ENCODE peak calls at places on chromosomes 6 and 20, in nine cellular contexts. H is astrocyte of the spinal cord, Q is choroid plexus epithelial cell, M is left ventricle myocardium inferior, R is left lung, S is IMR-90, F is BE2C, Z is astrocyte of the cerebellum, V is cardiac fibroblast. A is an unnamed sample.

GRCh38 chr20:644692-645317 is 8.2 kb downstream of the SRXN1 start:
- DNase-seq in H (no peak), Z (no peak), Q (no peak), F (no peak), S (no peak), R (no peak), V (no peak), M (no peak), A (no peak)

GRCh38 chr6:2492686-2493523 is 247.5 kb upstream of the GMDS start:
- DNase-seq in Z (no peak), Q (no peak), R (no peak), H (no peak), S (no peak), M (no peak), V (no peak), F (no peak), A (no peak)

GRCh38 chr20:25864326-25864970 is 167.8 kb upstream of the ZNF337 start:
- DNase-seq in Z (no peak), V (no peak), R (no peak), H (no peak), M (no peak), Q (no peak), F (no peak), S (no peak), A (no peak)

GRCh38 chr20:35274172-35275092 is 3.5 kb downstream of the MMP24OS start:
- DNase-seq in Z (no peak), F (no peak), V (no peak), Q (no peak), H (no peak), S (no peak), M (no peak), R (peak), A (no peak)

GRCh38 chr20:4898282-4898681 is 103.0 kb downstream of the SLC23A2 start:
- DNase-seq in Q (peak), H (peak), V (peak), M (peak), F (peak), S (peak), Z (no peak), R (no peak), A (peak)

GRCh38 chr6:160312900-160313299 is 35.3 kb upstream of the SLC22A3 start:
- DNase-seq in M (no peak), V (no peak), R (no peak), F (no peak), Z (no peak), Q (no peak), S (no peak), H (no peak), A (no peak)

GRCh38 chr20:17059465-17059864 is 167.4 kb upstream of the PCSK2 start:
- DNase-seq in V (no peak), F (peak), Q (peak), H (peak), Z (peak), S (peak), M (no peak), R (no peak), A (peak)

GRCh38 chr20:3238616-3239025 is 369 bp downstream of the SLC4A11 start:
- DNase-seq in V (peak), M (no peak), R (peak), F (no peak), S (no peak), Z (no peak), Q (peak), H (no peak), A (no peak)

GRCh38 chr6:111692327-111693164 is 86.9 kb upstream of the TRAF3IP2 start:
- DNase-seq in Q (no peak), H (no peak), F (peak), Z (no peak), V (peak), M (no peak), S (no peak), R (peak), A (peak)

GRCh38 chr6:130467146-130467545 is 101.3 kb downstream of the TMEM200A start:
- DNase-seq in H (no peak), Z (no peak), R (no peak), M (no peak), Q (no peak), F (no peak), V (no peak), S (no peak), A (no peak)

GRCh38 chr6:112362827-112363565 is 15.9 kb downstream of the RFPL4B start:
- DNase-seq in S (peak), R (no peak), V (no peak), Q (peak), Z (no peak), M (no peak), F (no peak), H (no peak), A (no peak)

GRCh38 chr6:19824058-19824807 is 12.9 kb upstream of the ID4 start:
- DNase-seq in H (no peak), F (no peak), M (no peak), V (no peak), Z (no peak), R (no peak), Q (no peak), S (no peak), A (no peak)

GRCh38 chr6:116949964-116950363 is 72.9 kb downstream of the RFX6 start:
- DNase-seq in M (no peak), H (no peak), R (no peak), S (no peak), V (no peak), Q (no peak), Z (no peak), F (no peak), A (no peak)

DNA sequence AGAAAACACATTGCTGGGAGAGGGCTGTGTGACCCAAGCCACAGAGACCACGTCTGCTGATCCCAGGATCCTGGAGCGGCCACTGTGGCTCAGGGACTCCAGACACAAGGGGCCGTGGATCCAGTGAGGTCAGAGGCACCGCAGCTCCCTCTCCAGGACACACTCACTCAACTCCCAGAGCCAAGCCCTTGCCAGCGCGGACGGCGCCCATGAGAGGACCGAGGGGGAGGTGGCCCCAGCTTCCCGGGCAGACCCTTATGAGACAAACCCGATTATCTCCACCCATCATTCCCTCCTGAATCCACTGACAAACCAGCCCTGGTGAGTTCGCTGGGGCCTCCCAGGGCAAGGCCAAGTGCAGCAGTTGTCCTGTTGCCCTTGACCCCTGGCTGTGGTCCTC is 201.2 kb downstream of the TAF4 start:
- DNase-seq in H (no peak), F (no peak), S (no peak), V (no peak), M (no peak), Z (no peak), R (peak), Q (no peak), A (no peak)
- H3K4me3 ChIP-seq in H (no peak), F (no peak), S (no peak), V (no peak), M (no peak), Z (no peak), R (no peak), Q (no peak), A (no peak)

DNA sequence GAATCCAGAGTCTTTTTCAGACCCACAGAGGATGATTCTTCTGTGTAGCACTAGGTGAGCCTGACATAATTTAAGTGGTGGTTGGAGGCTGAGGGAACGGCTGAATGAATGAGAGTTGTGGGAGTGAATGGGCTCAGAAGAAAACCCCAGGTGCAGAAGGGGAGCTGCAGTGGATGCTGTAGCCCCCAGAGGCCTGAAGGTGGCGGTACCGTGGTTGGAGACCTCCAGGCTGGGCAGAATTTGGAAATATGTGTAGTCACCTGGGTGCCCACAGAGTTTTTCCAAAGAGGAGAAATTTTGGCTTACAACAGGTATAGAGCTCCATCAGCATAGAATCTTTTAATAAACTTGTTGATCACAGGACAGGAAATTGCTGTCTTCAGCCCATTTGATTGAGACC is 6.5 kb upstream of the RAET1G start:
- DNase-seq in H (no peak), F (no peak), R (no peak), Z (no peak), S (no peak), M (no peak), Q (no peak), V (no peak), A (no peak)
- TF ChIP-seq CTCF in H (peak), F (peak), R (no peak), Z (peak), S (peak), M (peak), Q (peak), V (peak), A (peak)

GRCh38 chr6:42165016-42165415 is 8.1 kb upstream of the GUCA1A start:
- DNase-seq in M (no peak), V (peak), Q (no peak), S (peak), Z (peak), H (no peak), R (no peak), F (no peak), A (no peak)

GRCh38 chr6:42171813-42172595 is 1.2 kb upstream of the GUCA1A start:
- DNase-seq in Q (no peak), M (no peak), V (no peak), H (no peak), S (no peak), R (no peak), F (no peak), Z (no peak), A (no peak)

GRCh38 chr6:42166444-42167141 is 6.6 kb upstream of the GUCA1A start:
- DNase-seq in S (peak), V (peak), Q (peak), H (peak), F (peak), Z (peak), R (no peak), M (peak), A (no peak)

GRCh38 chr6:42173101-42173500 is at the start of gene GUCA1A:
- DNase-seq in Z (no peak), F (no peak), Q (no peak), M (no peak), H (no peak), S (no peak), V (no peak), R (no peak), A (no peak)

DNA sequence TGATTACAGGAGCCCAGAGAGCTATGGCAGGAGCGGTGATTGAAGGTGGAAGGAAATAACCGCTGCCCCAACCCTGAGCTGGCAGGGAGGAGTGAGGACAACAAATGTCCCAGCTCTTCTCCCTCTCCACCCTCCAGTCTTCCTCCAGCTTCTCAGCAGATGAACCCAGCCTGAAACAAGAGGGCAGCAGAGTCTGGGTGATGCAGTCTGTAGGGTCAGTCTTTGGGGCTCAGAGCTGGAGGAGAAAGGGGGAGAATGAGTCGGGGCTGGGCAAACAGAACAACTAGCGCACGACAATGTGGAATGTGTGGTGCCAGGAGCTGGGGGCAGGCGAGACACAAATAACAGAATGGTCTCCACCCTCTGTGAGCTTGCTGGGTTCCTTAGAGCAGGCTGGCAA is 4.5 kb upstream of the GUCA1A start:
- DNase-seq in V (no peak), Z (no peak), Q (no peak), F (no peak), S (no peak), H (no peak), M (no peak), R (no peak), A (no peak)
- H3K4me3 ChIP-seq in V (no peak), Z (no peak), Q (no peak), F (no peak), S (no peak), H (no peak), M (no peak), R (no peak), A (no peak)

DNA sequence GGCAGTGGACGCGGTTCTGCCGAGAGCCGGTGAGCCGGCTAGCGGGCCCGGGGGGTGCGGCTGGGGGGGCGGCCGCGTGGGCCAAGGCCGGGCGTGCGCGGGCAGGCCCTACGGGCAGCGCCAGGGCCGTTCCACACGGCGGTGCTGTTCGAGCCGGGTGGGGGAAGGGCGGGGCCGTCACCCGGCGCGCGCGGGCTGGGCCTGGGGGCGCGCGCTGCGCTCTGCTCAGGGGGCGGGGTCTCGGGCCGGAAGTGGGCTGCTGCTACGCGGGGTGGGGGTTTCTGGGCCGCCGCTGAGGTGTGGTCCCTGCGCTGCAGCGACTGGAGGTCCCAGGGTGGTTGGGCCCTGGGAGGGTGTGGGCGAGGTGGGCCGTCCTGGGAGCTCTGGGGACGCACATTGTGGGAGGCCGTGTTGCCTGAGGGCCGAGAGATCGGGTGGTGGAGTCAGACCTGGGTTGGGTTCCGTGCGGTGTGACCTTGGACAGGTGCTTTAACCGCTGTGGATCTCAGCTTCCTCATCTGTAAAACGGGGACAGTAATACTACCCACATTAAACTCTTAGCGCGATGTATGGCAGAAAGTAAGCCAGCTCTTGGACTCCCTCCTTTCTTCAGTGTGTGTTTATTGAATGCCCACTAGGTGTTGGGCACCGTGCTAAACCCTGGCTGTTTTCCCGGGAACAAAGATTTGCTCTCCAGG is 395 bp downstream of the MAPRE1 start:
- DNase-seq in Z (no peak), R (no peak), M (peak), Q (peak), V (no peak), S (peak), F (peak), H (peak), A (no peak)
- TF ChIP-seq CTCF in Z (no peak), R (no peak), M (no peak), Q (peak), V (no peak), S (no peak), F (no peak), H (no peak), A (peak)

DNA sequence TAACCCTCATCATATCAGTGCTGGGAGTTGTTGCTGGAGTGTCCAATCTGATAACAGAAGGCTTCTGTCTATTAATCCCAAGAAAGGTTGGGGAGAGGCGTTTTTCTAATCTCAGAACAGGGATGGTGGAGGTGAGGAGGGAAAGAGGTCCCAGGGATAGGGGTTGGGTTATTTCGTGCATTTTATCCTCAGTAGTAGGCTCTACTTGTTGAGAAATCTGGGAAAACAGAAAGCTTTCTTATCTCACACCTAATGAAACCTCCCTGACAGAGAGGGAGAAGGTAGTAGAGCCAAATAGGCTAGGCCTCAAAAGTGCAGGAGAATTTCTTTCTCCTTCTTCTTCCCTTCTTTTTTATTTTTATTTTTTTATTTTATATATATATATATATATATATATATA is 281.8 kb upstream of the MAP3K7 start:
- DNase-seq in Q (no peak), F (no peak), S (no peak), Z (no peak), V (no peak), M (no peak), R (no peak), H (no peak), A (no peak)
- H3K4me3 ChIP-seq in Q (no peak), F (no peak), S (no peak), Z (no peak), V (no peak), M (no peak), R (no peak), H (no peak), A (no peak)

DNA sequence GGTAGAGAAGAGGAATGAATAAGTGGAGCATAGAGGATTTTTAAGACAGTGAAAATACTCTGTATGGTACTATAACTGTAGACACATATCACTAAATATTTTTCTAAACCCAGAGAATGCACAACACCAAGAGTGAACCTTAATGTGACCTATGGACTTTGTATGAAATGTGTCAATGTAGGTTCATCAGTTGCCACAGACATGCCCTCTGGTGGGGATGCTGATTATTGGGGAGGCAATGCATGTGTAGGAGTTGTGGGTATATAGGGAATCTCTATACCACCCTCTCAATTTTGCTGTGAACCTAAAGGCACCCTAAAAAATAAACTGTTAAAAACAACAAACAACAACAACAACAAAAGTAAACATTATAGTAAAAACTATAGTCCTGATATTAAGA is 293.7 kb downstream of the RNF144B start:
- DNase-seq in R (no peak), S (no peak), M (no peak), V (no peak), H (no peak), Z (no peak), F (no peak), Q (no peak), A (no peak)
- TF ChIP-seq CTCF in R (no peak), S (no peak), M (no peak), V (no peak), H (peak), Z (no peak), F (no peak), Q (peak), A (peak)

DNA sequence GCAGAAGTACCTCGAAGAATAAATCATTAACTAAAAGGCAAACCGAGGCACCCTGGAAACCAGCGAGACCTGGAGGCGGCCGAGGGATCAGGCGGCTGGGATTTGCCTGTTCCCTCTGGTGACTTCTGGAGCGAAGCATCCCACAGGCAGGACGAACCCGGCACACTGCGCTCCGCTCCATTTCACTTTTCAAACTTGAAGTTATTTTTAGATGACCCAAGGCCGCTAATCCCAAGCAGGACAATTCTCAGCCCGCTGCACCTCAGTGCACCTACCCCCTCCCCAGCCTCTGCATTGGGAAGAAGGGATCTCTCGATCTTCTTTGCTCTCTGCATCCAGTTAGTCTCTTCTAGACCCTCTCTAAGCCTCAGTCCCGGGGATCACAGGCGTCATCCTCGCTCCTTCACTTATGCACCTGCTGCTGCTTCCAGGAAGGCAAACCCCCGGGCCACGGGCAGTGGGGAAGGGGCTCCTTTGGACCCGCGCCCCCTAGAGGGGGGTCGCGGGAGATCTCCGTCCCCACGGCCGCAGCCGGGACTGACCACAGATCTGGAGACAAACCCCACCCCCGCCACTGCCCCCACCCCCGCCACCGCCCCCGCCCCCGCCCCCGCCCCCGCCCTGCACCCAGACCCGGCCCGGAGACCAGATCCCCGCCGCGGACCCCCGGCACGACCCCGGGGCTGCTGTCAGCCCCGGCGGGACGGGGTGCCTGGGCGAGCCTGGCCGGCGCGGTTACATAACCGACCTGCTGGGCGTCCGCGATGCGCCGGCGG is 636 bp downstream of the RCAN2 start:
- DNase-seq in M (peak), F (peak), V (peak), H (no peak), R (peak), Z (no peak), Q (no peak), S (no peak), A (no peak)
- H3K4me3 ChIP-seq in M (peak), F (peak), V (peak), H (peak), R (peak), Z (peak), Q (peak), S (peak), A (peak)

GRCh38 chr6:93418113-93418447 is 1.3 kb downstream of the EPHA7 start:
- DNase-seq in V (peak), M (no peak), Q (no peak), H (peak), Z (no peak), F (no peak), R (no peak), S (no peak), A (no peak)
- TF ChIP-seq CTCF in V (no peak), M (no peak), Q (no peak), H (no peak), Z (no peak), F (no peak), R (no peak), S (no peak), A (no peak)

GRCh38 chr6:28555136-28555535 is 29.5 kb downstream of the GPX5 start:
- DNase-seq in F (no peak), Z (no peak), H (no peak), V (no peak), S (no peak), M (no peak), Q (no peak), R (no peak), A (no peak)

GRCh38 chr6:28553384-28553985 is 27.8 kb downstream of the GPX5 start:
- DNase-seq in R (no peak), Z (no peak), V (no peak), M (no peak), F (no peak), H (no peak), S (no peak), Q (no peak), A (no peak)

GRCh38 chr6:28558629-28559028 is 32.9 kb downstream of the GPX5 start:
- DNase-seq in S (no peak), Q (no peak), M (no peak), F (no peak), H (no peak), R (no peak), Z (no peak), V (no peak), A (no peak)

GRCh38 chr6:28551891-28552666 is 26.4 kb downstream of the GPX5 start:
- DNase-seq in S (no peak), M (no peak), Z (no peak), V (no peak), H (no peak), Q (no peak), R (no peak), F (no peak), A (no peak)

GRCh38 chr6:28553986-28554881 is 28.6 kb downstream of the GPX5 start:
- DNase-seq in S (no peak), F (peak), M (no peak), H (no peak), Q (no peak), Z (no peak), R (no peak), V (peak), A (no peak)
- H3K4me3 ChIP-seq in S (no peak), F (peak), M (peak), H (peak), Q (no peak), Z (peak), R (no peak), V (no peak), A (peak)

GRCh38 chr6:158660331-158660730 is 10.5 kb downstream of the SYTL3 start:
- DNase-seq in S (no peak), V (no peak), H (no peak), M (no peak), R (no peak), F (no peak), Z (no peak), Q (peak), A (no peak)
- TF ChIP-seq CTCF in S (peak), V (peak), H (peak), M (peak), R (peak), F (peak), Z (peak), Q (peak), A (peak)

A was measured in retinal pigment epithelial cell.